ENCODE peak calls at places on chromosomes 13 and 19, in four cellular contexts. M, N, E and I are unnamed samples. For H3K4me1, the result is how much of the 10 kb centered on the place peaks cover.

GRCh38 chr19:15180451-15181390 is 20.1 kb downstream of the NOTCH3 start:
- DNase-seq in E (no peak), M (peak), N (peak), I (no peak)

GRCh38 chr19:13621413-13621812 is 115.1 kb upstream of the CACNA1A start:
- DNase-seq in E (no peak), M (no peak), N (no peak), I (no peak)

GRCh38 chr13:95195146-95195545 is 106.1 kb downstream of the ABCC4 start:
- DNase-seq in M (no peak), N (no peak), E (no peak), I (no peak)

GRCh38 chr13:40518481-40518882 is 148.0 kb downstream of the FOXO1 start:
- DNase-seq in E (no peak), N (no peak), M (no peak), I (no peak)

GRCh38 chr13:65971541-65971940 is 1258.6 kb downstream of the PCDH9 start:
- DNase-seq in M (no peak), E (no peak), N (no peak), I (no peak)

GRCh38 chr19:11596156-11596555 is 1.1 kb upstream of the ZNF627 start:
- DNase-seq in N (no peak), M (no peak), E (no peak), I (no peak)

GRCh38 chr13:67225252-67226159 is 4.6 kb downstream of the PCDH9 start:
- DNase-seq in N (no peak), E (no peak), M (no peak), I (no peak)

GRCh38 chr13:32134991-32135390 is 103.4 kb downstream of the FRY start:
- DNase-seq in E (no peak), N (no peak), M (no peak), I (no peak)

GRCh38 chr13:55745828-55746227 is 1394.9 kb upstream of the PRR20A start:
- DNase-seq in N (no peak), E (no peak), M (no peak), I (no peak)

GRCh38 chr13:102555914-102556553 is 40.8 kb upstream of the TPP2 start:
- DNase-seq in M (no peak), E (no peak), N (no peak), I (no peak)

GRCh38 chr13:40692946-40693345 is 26.5 kb upstream of the FOXO1 start:
- DNase-seq in E (no peak), N (no peak), M (no peak), I (no peak)

GRCh38 chr13:104315606-104316005 is 1249.4 kb upstream of the SLC10A2 start:
- DNase-seq in M (no peak), E (no peak), N (no peak), I (no peak)

GRCh38 chr13:33367186-33367895 is 81.8 kb upstream of the STARD13 start:
- DNase-seq in N (no peak), E (no peak), M (no peak), I (no peak)

GRCh38 chr19:10277795-10278583 is 7.1 kb downstream of the ICAM1 start:
- DNase-seq in E (no peak), M (no peak), N (no peak), I (no peak)

GRCh38 chr19:58311345-58311744 is 6.2 kb downstream of the ERVK3-1 start:
- DNase-seq in M (no peak), E (no peak), N (no peak), I (no peak)

GRCh38 chr13:97781891-97782305 is 171.6 kb upstream of the IPO5 start:
- DNase-seq in M (no peak), E (no peak), N (no peak), I (no peak)

GRCh38 chr13:109955598-109955997 is 169.2 kb upstream of the IRS2 start:
- DNase-seq in E (no peak), N (no peak), M (no peak), I (no peak)

GRCh38 chr19:55646889-55647731 is 902 bp upstream of the CCDC106 start:
- DNase-seq in N (no peak), E (no peak), M (no peak), I (no peak)

GRCh38 chr13:71240906-71241305 is 626.1 kb downstream of the DACH1 start:
- DNase-seq in M (no peak), E (no peak), N (no peak), I (no peak)

GRCh38 chr13:51995677-51996551 is 15.3 kb downstream of the ATP7B start:
- DNase-seq in E (no peak), N (peak), M (peak), I (peak)

GRCh38 chr19:34382471-34382870 is 17.5 kb downstream of the GPI start:
- DNase-seq in E (no peak), N (no peak), M (no peak), I (no peak)

GRCh38 chr19:55498246-55498645 is 10.0 kb downstream of the SSC5D start:
- DNase-seq in N (no peak), E (no peak), M (no peak), I (no peak)

GRCh38 chr19:5504115-5504514 is 48.9 kb downstream of the ZNRF4 start:
- DNase-seq in M (no peak), N (no peak), E (no peak), I (no peak)

GRCh38 chr19:33194884-33195710 is 967 bp downstream of the LRP3 start:
- DNase-seq in M (peak), E (no peak), N (peak), I (peak)

GRCh38 chr13:28145049-28145448 is 6.7 kb downstream of the PAN3 start:
- DNase-seq in N (no peak), E (no peak), M (no peak), I (no peak)

GRCh38 chr19:19477705-19478383 is 37.5 kb downstream of the TSSK6 start:
- DNase-seq in N (peak), E (no peak), M (no peak), I (no peak)

GRCh38 chr19:45809643-45810159 is 5.4 kb downstream of the RSPH6A start:
- DNase-seq in N (no peak), M (no peak), E (no peak), I (no peak)

GRCh38 chr13:27131202-27131623 is 40.4 kb downstream of the USP12 start:
- DNase-seq in N (peak), M (no peak), E (no peak), I (no peak)

GRCh38 chr19:13987101-13987890 is 18.8 kb downstream of the RFX1 start:
- DNase-seq in N (no peak), E (no peak), M (peak), I (peak)

GRCh38 chr13:22235285-22235949 is 564.5 kb downstream of the FGF9 start:
- DNase-seq in N (no peak), E (no peak), M (no peak), I (no peak)

GRCh38 chr19:15244808-15245207 is 12.6 kb upstream of the EPHX3 start:
- DNase-seq in M (no peak), E (no peak), N (no peak), I (no peak)

GRCh38 chr19:34309368-34310138 is 55.2 kb downstream of the GARRE1 start:
- DNase-seq in N (no peak), M (no peak), E (no peak), I (no peak)

GRCh38 chr13:75415720-75416119 is 66.2 kb downstream of the TBC1D4 start:
- DNase-seq in M (no peak), N (no peak), E (no peak), I (no peak)

GRCh38 chr13:111281751-111282311 is 38.6 kb upstream of the TEX29 start:
- DNase-seq in N (no peak), M (peak), E (no peak), I (no peak)

GRCh38 chr13:113364933-113365371 is 1.0 kb upstream of the GRTP1 start:
- DNase-seq in M (no peak), N (peak), E (no peak), I (no peak)

GRCh38 chr13:21243045-21243842 is 66.8 kb downstream of the MRPL57 start:
- DNase-seq in M (no peak), E (no peak), N (no peak), I (no peak)

GRCh38 chr19:18291590-18292459 is 10.4 kb upstream of the JUND start:
- DNase-seq in E (peak), N (peak), M (peak), I (peak)

GRCh38 chr19:18291019-18291524 is 9.7 kb upstream of the JUND start:
- DNase-seq in M (no peak), N (no peak), E (no peak), I (no peak)

GRCh38 chr19:18289471-18290066 is 8.1 kb upstream of the JUND start:
- DNase-seq in N (no peak), E (no peak), M (no peak), I (no peak)

GRCh38 chr19:18292460-18292809 is 11.0 kb upstream of the JUND start:
- DNase-seq in N (peak), E (no peak), M (no peak), I (no peak)

GRCh38 chr19:18290250-18291018 is 9.0 kb upstream of the JUND start:
- DNase-seq in M (no peak), E (no peak), N (no peak), I (no peak)
- H3K4me1 ChIP-seq in M (under half), E (under half), N (under half), I (under half)

DNA sequence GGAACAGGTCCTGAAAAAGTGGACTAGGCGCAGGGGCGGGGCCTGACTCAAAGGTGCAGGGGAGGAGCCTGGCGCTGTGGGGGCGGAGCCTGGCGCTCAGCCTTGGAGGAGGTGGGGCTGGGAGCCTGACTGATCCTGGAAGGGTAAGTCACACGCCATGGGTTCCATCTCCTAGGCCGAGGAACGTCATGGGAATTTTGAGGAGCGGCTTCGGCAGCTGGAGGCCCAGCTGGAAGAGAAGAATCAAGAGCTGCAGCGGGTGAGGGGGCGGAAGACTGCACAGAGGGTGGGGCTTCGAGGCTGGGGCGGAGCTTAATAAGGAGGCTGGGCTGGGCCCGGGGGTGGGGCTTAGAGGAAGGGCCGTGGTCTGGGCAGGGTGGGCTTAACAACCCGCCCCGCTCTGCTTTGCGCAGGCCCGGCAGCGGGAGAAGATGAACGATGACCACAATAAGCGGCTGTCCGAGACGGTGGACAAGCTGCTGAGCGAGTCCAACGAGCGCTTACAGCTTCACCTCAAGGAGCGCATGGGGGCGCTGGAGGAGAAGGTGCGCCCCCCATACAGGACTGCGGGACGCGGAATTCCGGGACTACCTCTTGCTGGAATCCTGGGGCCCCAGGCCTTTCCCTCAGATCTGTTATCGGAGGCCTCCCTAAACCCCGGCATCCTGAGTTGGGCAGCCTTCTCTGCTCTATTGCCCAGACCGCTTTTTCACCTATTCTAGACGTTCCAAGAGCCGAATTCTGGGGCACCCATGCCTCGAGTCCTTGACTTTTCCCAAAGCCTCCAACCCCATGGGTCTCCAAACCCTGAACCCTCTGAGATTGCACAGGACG is 14.5 kb downstream of the PPFIA3 start:
- DNase-seq in N (peak), M (peak), E (no peak), I (peak)
- H3K4me3 ChIP-seq in N (peak), M (peak), E (peak), I (no peak)

GRCh38 chr19:8451885-8452284 is 7.1 kb downstream of the HNRNPM start:
- DNase-seq in N (no peak), M (no peak), E (no peak), I (no peak)
- H3K4me1 ChIP-seq in N (under half), M (half or more), E (half or more), I (half or more)

DNA sequence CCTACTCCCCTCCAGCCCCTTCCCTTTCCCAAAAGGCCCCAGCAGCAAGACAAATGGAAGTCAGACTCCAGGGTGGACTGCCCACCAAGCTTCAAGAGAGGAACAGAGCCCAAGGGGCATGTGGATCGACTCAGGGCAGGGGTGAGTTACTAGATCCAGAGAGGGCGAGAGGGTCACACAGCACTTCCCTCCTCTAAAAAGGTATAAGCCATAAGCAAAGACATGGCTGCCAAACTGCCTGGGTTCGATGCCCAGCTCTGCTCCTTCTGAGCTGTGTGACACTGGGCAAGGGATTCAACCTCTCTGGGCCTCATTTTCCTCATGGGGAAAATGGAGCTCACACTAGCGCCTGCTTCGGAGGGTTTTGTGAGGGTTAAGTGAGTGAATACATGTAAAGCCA is 3.8 kb downstream of the PPP1R14A start:
- DNase-seq in N (no peak), E (no peak), M (no peak), I (no peak)
- H3K4me3 ChIP-seq in N (no peak), E (peak), M (peak), I (peak)

GRCh38 chr19:51091895-51092873 is 9.5 kb upstream of the KLK14 start:
- DNase-seq in N (no peak), M (no peak), E (no peak), I (no peak)

GRCh38 chr19:51091126-51091525 is 8.4 kb upstream of the KLK14 start:
- DNase-seq in E (no peak), N (no peak), M (no peak), I (no peak)

GRCh38 chr19:51093066-51093465 is 10.4 kb upstream of the KLK14 start:
- DNase-seq in N (no peak), E (no peak), M (no peak), I (no peak)

GRCh38 chr19:51090471-51090870 is 7.8 kb upstream of the KLK14 start:
- DNase-seq in E (no peak), M (no peak), N (no peak), I (no peak)

DNA sequence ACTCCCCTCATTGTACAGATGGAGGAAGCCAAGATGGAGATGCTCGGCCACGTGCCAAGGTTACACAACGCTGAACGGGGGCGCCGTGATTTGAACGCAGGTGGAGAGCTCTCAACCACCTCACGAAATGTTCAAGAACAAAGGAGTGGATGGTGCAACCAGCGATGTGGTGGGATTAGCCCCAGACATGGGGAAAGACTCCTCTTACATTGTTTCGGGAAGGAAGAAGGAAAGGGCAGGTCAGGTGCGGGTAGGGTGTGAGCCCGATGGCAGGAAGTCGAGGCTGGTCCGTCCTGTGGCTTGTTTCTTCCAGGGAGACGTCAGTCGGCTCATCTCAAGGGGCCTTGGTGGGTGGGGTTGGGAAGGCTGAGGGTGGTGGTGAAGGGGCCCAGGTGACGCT is 7.1 kb upstream of the KLK14 start:
- DNase-seq in N (no peak), M (no peak), E (no peak), I (no peak)
- H3K4me1 ChIP-seq in N (under half), M (under half), E (under half), I (under half)

GRCh38 chr19:17580470-17581000 is 25.1 kb downstream of the COLGALT1 start:
- DNase-seq in E (no peak), M (no peak), N (no peak), I (peak)

GRCh38 chr19:17577698-17578097 is 22.2 kb downstream of the COLGALT1 start:
- DNase-seq in M (no peak), E (no peak), N (no peak), I (no peak)

GRCh38 chr19:17575871-17576757 is 20.7 kb downstream of the COLGALT1 start:
- DNase-seq in N (peak), E (no peak), M (no peak), I (no peak)

GRCh38 chr19:17579523-17580244 is 24.2 kb downstream of the COLGALT1 start:
- DNase-seq in E (no peak), N (peak), M (peak), I (no peak)

DNA sequence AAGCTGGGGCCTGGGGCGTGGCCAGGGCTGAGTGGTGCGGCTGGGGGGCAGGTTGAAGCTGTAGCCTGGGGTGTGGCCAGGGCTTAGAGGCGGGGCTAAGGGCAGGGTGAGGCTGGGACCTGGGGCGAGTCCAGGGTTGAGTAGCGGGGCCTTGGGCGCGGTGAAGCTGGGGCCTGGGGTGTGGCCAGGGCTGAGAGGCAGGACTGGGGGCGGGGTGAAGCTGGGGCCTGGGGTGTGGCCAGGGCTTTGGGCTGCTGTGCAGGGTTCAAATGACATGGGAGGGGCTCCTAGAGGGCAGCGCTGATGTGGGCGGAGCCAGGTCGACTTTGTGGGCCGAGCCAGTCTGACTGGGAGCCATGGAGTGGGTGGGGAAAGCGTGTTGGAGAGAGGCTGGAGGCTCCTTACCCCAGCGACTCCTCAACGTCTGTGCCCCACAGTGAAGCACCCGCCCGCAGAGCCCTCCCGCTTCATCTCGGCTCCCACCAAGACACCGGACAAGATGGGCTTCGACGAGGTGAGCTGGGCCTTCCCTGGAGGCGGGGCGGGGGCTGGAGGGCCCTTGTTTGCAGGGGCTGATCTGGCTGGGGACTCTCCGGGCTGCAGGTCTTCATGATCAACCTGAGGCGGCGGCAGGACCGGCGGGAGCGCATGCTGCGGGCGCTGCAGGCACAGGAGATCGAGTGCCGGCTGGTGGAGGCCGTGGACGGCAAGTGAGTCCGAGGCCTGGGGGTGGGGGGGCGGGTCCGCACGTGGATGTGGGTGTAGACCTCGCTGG is 21.5 kb downstream of the COLGALT1 start:
- DNase-seq in N (peak), E (no peak), M (no peak), I (no peak)
- H3K4me3 ChIP-seq in N (no peak), E (no peak), M (no peak), I (no peak)

GRCh38 chr19:48633148-48634035 is 3.8 kb downstream of the DBP start:
- DNase-seq in E (no peak), M (no peak), N (peak), I (no peak)
- H3K4me1 ChIP-seq in E (half or more), M (half or more), N (under half), I (half or more)

GRCh38 chr19:1410136-1410786 is 2.9 kb downstream of the DAZAP1 start:
- DNase-seq in E (no peak), M (no peak), N (no peak), I (no peak)

GRCh38 chr19:1409204-1410005 is 2.0 kb downstream of the DAZAP1 start:
- DNase-seq in N (no peak), E (no peak), M (no peak), I (no peak)

GRCh38 chr19:1411255-1412191 is 4.1 kb downstream of the DAZAP1 start:
- DNase-seq in N (no peak), M (peak), E (peak), I (peak)

GRCh38 chr19:1412323-1412923 is 5.0 kb downstream of the DAZAP1 start:
- DNase-seq in M (no peak), N (no peak), E (no peak), I (no peak)

DNA sequence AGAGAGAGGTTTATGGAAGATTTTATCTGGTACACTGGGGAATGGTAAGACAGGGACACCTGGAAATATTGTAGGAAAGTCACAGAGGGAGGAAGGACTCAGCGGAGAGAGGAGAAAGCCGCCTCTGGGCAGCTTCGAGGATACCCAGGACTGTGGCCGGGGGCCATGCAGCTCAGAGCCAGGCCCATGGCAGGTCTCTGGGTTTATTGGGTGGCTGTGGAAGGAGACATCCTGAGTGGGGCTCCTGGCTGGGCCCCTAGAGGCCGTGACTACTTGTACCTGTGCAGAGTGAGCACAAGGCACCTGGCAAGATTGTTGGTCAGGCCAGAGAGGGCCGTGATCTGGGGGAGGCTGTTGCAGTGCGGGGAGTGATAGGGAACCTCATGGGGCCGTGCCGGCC is 3.4 kb downstream of the DAZAP1 start:
- DNase-seq in M (no peak), E (no peak), N (no peak), I (no peak)
- H3K4me3 ChIP-seq in M (no peak), E (no peak), N (no peak), I (peak)